ENCODE peak calls at places on chromosomes 7 and 10, in eight cellular contexts. Q is cardiac muscle cell, W is ELR, N is NCI-H2227 treated with DMSO at 0.1 percent for 48 hours, X is lower lobe of right lung, V is fibroblast of the aortic adventitia, Y is cardiac fibroblast, F is mesendoderm. D is an unnamed sample.

GRCh38 chr7:5661941-5662340 is 119.5 kb downstream of the RNF216 start:
- DNase-seq in W (no peak), Q (no peak), F (no peak), N (no peak), Y (no peak), V (no peak), X (no peak), D (no peak)

GRCh38 chr10:117445992-117446391 is 70.8 kb upstream of the PDZD8 start:
- DNase-seq in X (no peak), W (no peak), Y (no peak), N (no peak), F (no peak), V (no peak), Q (no peak), D (no peak)

GRCh38 chr7:50761722-50762121 is 21.0 kb downstream of the GRB10 start:
- DNase-seq in V (no peak), W (no peak), Q (no peak), F (no peak), Y (no peak), N (no peak), X (no peak), D (no peak)

GRCh38 chr10:26408858-26409494 is 29.2 kb upstream of the APBB1IP start:
- DNase-seq in X (no peak), N (no peak), W (no peak), Y (no peak), V (no peak), F (no peak), Q (no peak), D (no peak)

GRCh38 chr7:150896562-150897209 is 44.4 kb downstream of the AOC1 start:
- DNase-seq in V (no peak), Y (no peak), N (no peak), F (no peak), Q (no peak), W (no peak), X (no peak), D (no peak)

GRCh38 chr7:123296965-123297364 is 97.2 kb upstream of the SLC13A1 start:
- DNase-seq in V (no peak), F (no peak), W (no peak), Q (no peak), Y (no peak), N (no peak), X (no peak), D (no peak)

GRCh38 chr7:111145472-111145871 is 54.5 kb downstream of the LRRN3 start:
- DNase-seq in N (no peak), X (no peak), F (no peak), Q (no peak), Y (no peak), W (no peak), V (no peak), D (no peak)

GRCh38 chr10:75034131-75034512 is 77.3 kb upstream of the SAMD8 start:
- DNase-seq in N (no peak), V (no peak), Q (no peak), F (no peak), Y (peak; percentile 22), W (peak; percentile 33), X (no peak), D (no peak)